ENCODE peak calls at places on chromosomes 13 and 19, in seven cellular contexts. Y is IMR-90, C is mesendoderm, U is neuronal stem cell, P is H1, S is H9, M is mesenchymal stem cell. K is an unnamed sample.

GRCh38 chr19:5695649-5696195 is 5.6 kb downstream of the RPL36 start:
- DNase-seq in Y (no peak), C (no peak), U (no peak), P (peak), S (peak), M (no peak), K (no peak)

GRCh38 chr19:35533822-35534521 is 716 bp downstream of the GAPDHS start:
- DNase-seq in Y (peak), C (peak), U (no peak), P (peak), S (peak), M (peak), K (peak)

GRCh38 chr19:13163609-13164364 is 13.6 kb downstream of the IER2 start:
- DNase-seq in Y (peak), C (peak), U (peak), P (peak), S (peak), M (peak), K (peak)

GRCh38 chr13:92346046-92346445 is 880.6 kb upstream of the GPC6 start:
- DNase-seq in Y (no peak), C (peak), U (peak), P (no peak), S (no peak), M (no peak), K (no peak)

GRCh38 chr19:55543567-55543966 is 1.8 kb downstream of the SBK3 start:
- DNase-seq in Y (no peak), C (no peak), U (no peak), P (no peak), S (no peak), M (no peak), K (no peak)

GRCh38 chr13:42394361-42395065 is 122.6 kb downstream of the AKAP11 start:
- DNase-seq in Y (no peak), C (no peak), U (no peak), P (no peak), S (no peak), M (no peak), K (no peak)

GRCh38 chr13:51477653-51478324 is 25.0 kb upstream of the INTS6 start:
- DNase-seq in Y (no peak), C (no peak), U (no peak), P (no peak), S (no peak), M (no peak), K (no peak)

GRCh38 chr13:96958286-96958891 is 35.9 kb downstream of the OXGR1 start:
- DNase-seq in Y (peak), C (peak), U (peak), P (no peak), S (no peak), M (peak), K (peak)

GRCh38 chr19:38277969-38278680 is 13.8 kb downstream of the SPINT2 start:
- DNase-seq in Y (peak), C (peak), U (no peak), P (no peak), S (no peak), M (peak), K (peak)

GRCh38 chr13:19587635-19588300 is 26.4 kb upstream of the TPTE2 start:
- DNase-seq in Y (peak), C (peak), U (no peak), P (no peak), S (no peak), M (peak), K (no peak)

GRCh38 chr13:108915095-108915633 is 285.8 kb downstream of the MYO16 start:
- DNase-seq in Y (peak), C (peak), U (no peak), P (no peak), S (no peak), M (peak), K (peak)

GRCh38 chr13:89375839-89376238 is 1704.7 kb downstream of the SLITRK5 start:
- DNase-seq in Y (peak), C (no peak), U (no peak), P (no peak), S (no peak), M (peak), K (no peak)

GRCh38 chr19:10929402-10929794 is 787 bp downstream of the TIMM29 start:
- DNase-seq in Y (no peak), C (peak), U (no peak), P (no peak), S (no peak), M (no peak), K (no peak)

GRCh38 chr19:55179570-55180484 is at the start of gene SYT5:
- DNase-seq in Y (no peak), C (peak), U (peak), P (peak), S (peak), M (no peak), K (peak)

GRCh38 chr13:48655291-48655690 is 1.6 kb downstream of the CYSLTR2 start:
- DNase-seq in Y (no peak), C (no peak), U (no peak), P (no peak), S (no peak), M (no peak), K (no peak)

GRCh38 chr19:16921766-16922591 is 33.2 kb downstream of the F2RL3 start:
- DNase-seq in Y (no peak), C (no peak), U (no peak), P (no peak), S (no peak), M (no peak), K (no peak)

GRCh38 chr19:41328818-41329220 is 18.8 kb downstream of the CCDC97 start:
- DNase-seq in Y (no peak), C (no peak), U (no peak), P (no peak), S (no peak), M (no peak), K (peak)

GRCh38 chr19:35063940-35064818 is 22.7 kb downstream of the HPN start:
- DNase-seq in Y (peak), C (no peak), U (no peak), P (no peak), S (no peak), M (peak), K (no peak)

GRCh38 chr19:10292789-10293636 is 3.3 kb downstream of the ICAM5 start:
- DNase-seq in Y (no peak), C (peak), U (no peak), P (no peak), S (peak), M (no peak), K (peak)

GRCh38 chr19:5127710-5128109 is 158.8 kb downstream of the KDM4B start:
- DNase-seq in Y (no peak), C (no peak), U (no peak), P (no peak), S (no peak), M (no peak), K (no peak)

GRCh38 chr19:6271721-6272410 is 7.9 kb downstream of the MLLT1 start:
- DNase-seq in Y (peak), C (peak), U (no peak), P (no peak), S (peak), M (peak), K (no peak)

GRCh38 chr19:49475995-49476880 is 2.2 kb downstream of the FLT3LG start:
- DNase-seq in Y (no peak), C (peak), U (peak), P (peak), S (peak), M (peak), K (peak)

GRCh38 chr19:48780684-48781391 is 25.5 kb downstream of the FGF21 start:
- DNase-seq in Y (peak), C (no peak), U (no peak), P (no peak), S (no peak), M (peak), K (peak)

GRCh38 chr13:113002206-113002821 is 33.3 kb downstream of the MCF2L start:
- DNase-seq in Y (no peak), C (peak), U (peak), P (peak), S (peak), M (no peak), K (peak)

GRCh38 chr13:113002891-113003290 is 33.9 kb downstream of the MCF2L start:
- DNase-seq in Y (no peak), C (no peak), U (no peak), P (no peak), S (no peak), M (no peak), K (no peak)

GRCh38 chr13:112999414-113000177 is 30.6 kb downstream of the MCF2L start:
- DNase-seq in Y (no peak), C (no peak), U (no peak), P (no peak), S (no peak), M (no peak), K (no peak)

GRCh38 chr13:113000575-113000974 is 31.6 kb downstream of the MCF2L start:
- DNase-seq in Y (no peak), C (no peak), U (no peak), P (no peak), S (no peak), M (no peak), K (no peak)

GRCh38 chr13:113001251-113002140 is 32.5 kb downstream of the MCF2L start:
- DNase-seq in Y (peak), C (peak), U (peak), P (no peak), S (peak), M (peak), K (peak)
- H3K9ac ChIP-seq in Y (no peak), C (no peak), U (peak), P (no peak), S (no peak), M (no peak), K (no peak)

GRCh38 chr19:7720351-7720750 is 11.6 kb downstream of the CLEC4G start:
- DNase-seq in Y (no peak), C (no peak), U (no peak), P (no peak), S (no peak), M (no peak), K (peak)
- H3K23ac ChIP-seq in Y (no peak), C (no peak), U (no peak), P (no peak), S (no peak), M (no peak), K (no peak)

DNA sequence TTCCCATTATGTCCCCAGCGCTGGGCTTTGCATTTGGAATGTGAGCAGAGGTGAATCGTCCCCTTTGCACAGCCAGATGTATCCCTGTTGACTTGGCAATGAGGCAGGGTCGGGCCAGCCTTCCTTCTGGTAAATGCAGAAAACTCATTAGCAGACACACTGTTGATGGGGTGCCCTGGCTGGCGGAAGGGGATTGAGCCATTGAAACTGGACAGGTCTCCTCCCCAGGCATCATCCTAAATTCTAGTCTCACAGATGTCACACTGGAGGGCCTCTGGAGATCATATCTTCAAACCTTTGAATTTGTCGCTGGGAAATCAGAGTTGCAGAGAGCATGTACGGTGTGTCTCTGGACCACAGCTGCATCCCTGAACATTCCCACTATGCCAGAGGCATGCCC is 219.5 kb upstream of the TSHZ3 start:
- DNase-seq in Y (no peak), C (no peak), U (no peak), P (no peak), S (peak), M (no peak), K (no peak)
- H2AK5ac ChIP-seq in Y (no peak), C (no peak), U (no peak), P (no peak), S (no peak), M (no peak), K (no peak)

GRCh38 chr13:110529522-110530311 is 31.8 kb downstream of the RAB20 start:
- DNase-seq in Y (no peak), C (no peak), U (no peak), P (no peak), S (no peak), M (no peak), K (no peak)

GRCh38 chr13:110530839-110531499 is 30.6 kb downstream of the RAB20 start:
- DNase-seq in Y (no peak), C (no peak), U (no peak), P (no peak), S (no peak), M (no peak), K (no peak)

GRCh38 chr13:110528911-110529310 is 32.6 kb downstream of the RAB20 start:
- DNase-seq in Y (no peak), C (peak), U (no peak), P (no peak), S (no peak), M (no peak), K (peak)

GRCh38 chr13:110525328-110526319 is 35.9 kb downstream of the RAB20 start:
- DNase-seq in Y (no peak), C (no peak), U (no peak), P (no peak), S (no peak), M (no peak), K (peak)

DNA sequence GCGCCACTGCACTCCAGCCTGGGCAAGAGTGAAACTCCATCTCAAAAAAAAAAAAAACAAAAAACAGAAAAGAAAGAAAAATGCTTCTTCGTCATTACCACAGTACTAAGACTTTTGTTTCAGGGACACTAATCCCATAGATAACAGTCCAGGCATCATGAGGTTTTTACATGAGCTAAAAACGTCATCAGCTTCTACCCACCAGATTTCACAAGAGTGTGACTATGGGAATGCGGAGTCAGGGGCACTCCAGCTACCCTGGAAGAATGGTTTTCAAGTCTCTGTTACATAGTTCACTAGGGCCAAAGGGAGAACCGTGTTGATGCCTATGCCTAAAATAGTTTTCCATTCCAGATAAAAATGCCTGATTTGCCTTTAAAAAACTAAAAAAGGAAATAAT is 33.2 kb downstream of the RAB20 start:
- DNase-seq in Y (peak), C (no peak), U (no peak), P (no peak), S (no peak), M (peak), K (peak)
- H3K9ac ChIP-seq in Y (no peak), C (no peak), U (no peak), P (no peak), S (no peak), M (no peak), K (no peak)

DNA sequence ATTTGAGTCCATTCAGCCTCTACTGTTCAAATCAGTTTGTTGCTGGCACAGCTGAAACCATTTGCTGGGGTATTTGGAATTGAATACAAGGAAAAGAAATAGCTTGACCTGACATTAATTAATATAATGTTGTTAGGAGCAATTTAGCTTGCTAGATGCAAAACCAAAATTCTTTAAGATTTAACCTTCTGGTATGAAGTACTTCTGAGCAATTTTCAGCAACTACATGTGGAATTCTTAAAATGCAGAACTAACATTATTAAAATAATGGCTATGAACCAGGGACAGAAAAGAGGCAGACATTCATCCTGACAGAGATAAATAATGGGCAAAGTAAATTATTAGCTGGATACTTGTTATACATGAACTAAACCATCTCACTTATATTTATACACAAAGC is 160.0 kb upstream of the MIR17HG start:
- DNase-seq in Y (no peak), C (no peak), U (no peak), P (no peak), S (no peak), M (no peak), K (no peak)
- H3K23ac ChIP-seq in Y (no peak), C (no peak), U (no peak), P (no peak), S (no peak), M (no peak), K (no peak)

GRCh38 chr19:17952041-17952976 is 14.6 kb upstream of the KCNN1 start:
- DNase-seq in Y (no peak), C (no peak), U (no peak), P (peak), S (peak), M (no peak), K (no peak)

GRCh38 chr19:17950310-17951150 is 16.4 kb upstream of the KCNN1 start:
- DNase-seq in Y (no peak), C (no peak), U (no peak), P (peak), S (peak), M (no peak), K (peak)

GRCh38 chr19:17953316-17953801 is 13.5 kb upstream of the KCNN1 start:
- DNase-seq in Y (no peak), C (no peak), U (no peak), P (no peak), S (peak), M (no peak), K (no peak)

GRCh38 chr19:17949956-17950309 is 17.0 kb upstream of the KCNN1 start:
- DNase-seq in Y (no peak), C (peak), U (no peak), P (peak), S (peak), M (peak), K (peak)

DNA sequence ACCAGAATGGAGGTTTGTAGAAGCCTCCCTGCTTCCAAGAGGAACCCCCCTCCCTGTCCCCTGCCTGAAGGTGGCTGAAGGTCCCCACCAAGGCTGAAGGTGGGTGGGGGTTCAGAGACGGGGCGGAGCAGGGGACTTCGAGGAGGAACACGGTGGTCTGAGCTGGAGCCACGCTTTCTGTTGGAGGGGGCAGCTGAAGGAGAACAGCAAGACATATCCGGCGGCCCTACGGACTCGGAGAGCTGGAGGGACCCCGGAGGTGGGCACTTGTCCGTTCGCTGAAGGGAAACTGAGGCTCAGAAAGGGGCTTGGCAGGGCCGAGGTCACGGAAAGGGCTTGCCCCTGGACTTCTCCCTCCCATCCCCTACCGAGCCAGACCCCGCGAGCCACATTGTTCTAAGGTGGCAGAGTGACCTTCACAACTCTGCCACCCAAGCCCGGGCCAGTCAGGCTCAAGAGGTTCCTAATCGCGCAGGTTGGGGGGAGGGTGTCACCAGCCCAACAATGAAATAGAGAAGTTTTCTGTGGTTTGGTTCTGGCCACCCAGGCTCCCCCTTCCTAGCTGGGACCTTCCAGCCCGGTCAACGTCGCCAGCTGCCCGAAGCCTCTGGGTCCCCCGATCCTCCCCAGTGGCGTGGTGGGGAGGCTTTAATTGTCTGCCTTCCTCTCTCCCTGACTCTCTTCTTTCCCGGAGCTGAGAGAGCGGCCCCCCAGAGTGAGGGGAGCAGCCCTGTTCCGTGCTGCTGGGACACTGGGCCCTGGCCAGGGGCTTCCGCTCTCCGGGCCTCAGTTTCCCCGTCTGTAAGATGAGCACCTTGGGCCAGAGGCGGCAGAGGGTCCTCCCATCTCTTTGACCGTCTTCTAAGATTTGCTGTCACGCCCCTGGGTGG is 15.5 kb upstream of the KCNN1 start:
- DNase-seq in Y (no peak), C (no peak), U (no peak), P (peak), S (peak), M (no peak), K (no peak)
- H2AK5ac ChIP-seq in Y (no peak), C (no peak), U (peak), P (no peak), S (no peak), M (no peak), K (no peak)

GRCh38 chr19:51688665-51689571 is 4.2 kb upstream of the SPACA6 start:
- DNase-seq in Y (peak), C (peak), U (peak), P (peak), S (peak), M (peak), K (peak)
- H3K9ac ChIP-seq in Y (peak), C (peak), U (peak), P (no peak), S (no peak), M (peak), K (peak)